ENCODE peak calls at places on chromosomes 6 and 20, in ten cellular contexts. One of them, this sample, is unnamed.

GRCh38 chr6:123127807-123128206 is 131.8 kb downstream of the CLVS2 start:
- DNase-seq in AG09309: no peak
- DNase-seq in coronary artery: no peak
- DNase-seq in lung: no peak
- DNase-seq in B cell: no peak
- DNase-seq in brain microvascular endothelial cell: no peak
- DNase-seq in omental fat pad: no peak
- DNase-seq in astrocyte of the cerebellum: no peak
- DNase-seq in osteoblast: no peak
- DNase-seq in heart left ventricle: no peak
- DNase-seq in this sample: no peak

GRCh38 chr6:33914519-33915120 is 110.8 kb upstream of the MLN start:
- DNase-seq in AG09309: no peak
- DNase-seq in coronary artery: no peak
- DNase-seq in lung: no peak
- DNase-seq in B cell: peak
- DNase-seq in brain microvascular endothelial cell: no peak
- DNase-seq in omental fat pad: no peak
- DNase-seq in astrocyte of the cerebellum: no peak
- DNase-seq in osteoblast: no peak
- DNase-seq in heart left ventricle: no peak
- DNase-seq in this sample: no peak

GRCh38 chr6:141290871-141291270 is 841.9 kb upstream of the GJE1 start:
- DNase-seq in AG09309: no peak
- DNase-seq in coronary artery: no peak
- DNase-seq in lung: no peak
- DNase-seq in B cell: no peak
- DNase-seq in brain microvascular endothelial cell: no peak
- DNase-seq in omental fat pad: no peak
- DNase-seq in astrocyte of the cerebellum: no peak
- DNase-seq in osteoblast: no peak
- DNase-seq in heart left ventricle: no peak
- DNase-seq in this sample: no peak

GRCh38 chr6:32415521-32416019 is 8.6 kb upstream of the BTNL2 start:
- DNase-seq in AG09309: peak
- DNase-seq in coronary artery: peak
- DNase-seq in lung: peak
- DNase-seq in B cell: peak
- DNase-seq in brain microvascular endothelial cell: peak
- DNase-seq in omental fat pad: peak
- DNase-seq in astrocyte of the cerebellum: peak
- DNase-seq in osteoblast: peak
- DNase-seq in heart left ventricle: peak
- DNase-seq in this sample: peak

GRCh38 chr6:47655719-47656595 is 42.4 kb upstream of the ADGRF4 start:
- DNase-seq in AG09309: no peak
- DNase-seq in coronary artery: no peak
- DNase-seq in lung: no peak
- DNase-seq in B cell: no peak
- DNase-seq in brain microvascular endothelial cell: no peak
- DNase-seq in omental fat pad: no peak
- DNase-seq in astrocyte of the cerebellum: no peak
- DNase-seq in osteoblast: no peak
- DNase-seq in heart left ventricle: peak
- DNase-seq in this sample: no peak

GRCh38 chr20:5731753-5732366 is 18.3 kb upstream of the SHLD1 start:
- DNase-seq in AG09309: no peak
- DNase-seq in coronary artery: no peak
- DNase-seq in lung: no peak
- DNase-seq in B cell: no peak
- DNase-seq in brain microvascular endothelial cell: no peak
- DNase-seq in omental fat pad: no peak
- DNase-seq in astrocyte of the cerebellum: no peak
- DNase-seq in osteoblast: no peak
- DNase-seq in heart left ventricle: peak
- DNase-seq in this sample: no peak

GRCh38 chr6:131532476-131533108 is 40.4 kb upstream of the ARG1 start:
- DNase-seq in AG09309: no peak
- DNase-seq in coronary artery: no peak
- DNase-seq in lung: no peak
- DNase-seq in B cell: no peak
- DNase-seq in brain microvascular endothelial cell: no peak
- DNase-seq in omental fat pad: no peak
- DNase-seq in astrocyte of the cerebellum: no peak
- DNase-seq in osteoblast: peak
- DNase-seq in heart left ventricle: no peak
- DNase-seq in this sample: no peak

GRCh38 chr6:149212892-149213786 is 104.4 kb upstream of the TAB2 start:
- DNase-seq in AG09309: no peak
- DNase-seq in coronary artery: no peak
- DNase-seq in lung: no peak
- DNase-seq in B cell: no peak
- DNase-seq in brain microvascular endothelial cell: no peak
- DNase-seq in omental fat pad: no peak
- DNase-seq in astrocyte of the cerebellum: no peak
- DNase-seq in osteoblast: no peak
- DNase-seq in heart left ventricle: no peak
- DNase-seq in this sample: no peak

GRCh38 chr20:45967551-45968080 is 4.4 kb downstream of the ZNF335 start:
- DNase-seq in AG09309: no peak
- DNase-seq in coronary artery: no peak
- DNase-seq in lung: no peak
- DNase-seq in B cell: no peak
- DNase-seq in brain microvascular endothelial cell: no peak
- DNase-seq in omental fat pad: no peak
- DNase-seq in astrocyte of the cerebellum: no peak
- DNase-seq in osteoblast: no peak
- DNase-seq in heart left ventricle: no peak
- DNase-seq in this sample: peak

GRCh38 chr6:87860902-87861301 is 158.9 kb upstream of the AKIRIN2 start:
- DNase-seq in AG09309: no peak
- DNase-seq in coronary artery: no peak
- DNase-seq in lung: no peak
- DNase-seq in B cell: no peak
- DNase-seq in brain microvascular endothelial cell: no peak
- DNase-seq in omental fat pad: no peak
- DNase-seq in astrocyte of the cerebellum: no peak
- DNase-seq in osteoblast: no peak
- DNase-seq in heart left ventricle: no peak
- DNase-seq in this sample: no peak

GRCh38 chr6:33057222-33058150 is 16.0 kb downstream of the HLA-DPA1 start:
- DNase-seq in AG09309: no peak
- DNase-seq in coronary artery: no peak
- DNase-seq in lung: no peak
- DNase-seq in B cell: peak
- DNase-seq in brain microvascular endothelial cell: no peak
- DNase-seq in omental fat pad: no peak
- DNase-seq in astrocyte of the cerebellum: no peak
- DNase-seq in osteoblast: no peak
- DNase-seq in heart left ventricle: no peak
- DNase-seq in this sample: no peak

GRCh38 chr6:33856655-33857054 is 52.9 kb upstream of the MLN start:
- DNase-seq in AG09309: no peak
- DNase-seq in coronary artery: no peak
- DNase-seq in lung: no peak
- DNase-seq in B cell: peak
- DNase-seq in brain microvascular endothelial cell: no peak
- DNase-seq in omental fat pad: no peak
- DNase-seq in astrocyte of the cerebellum: no peak
- DNase-seq in osteoblast: peak
- DNase-seq in heart left ventricle: no peak
- DNase-seq in this sample: no peak

GRCh38 chr6:73985891-73986290 is 289.9 kb downstream of the CD109 start:
- DNase-seq in AG09309: peak
- DNase-seq in coronary artery: no peak
- DNase-seq in lung: no peak
- DNase-seq in B cell: no peak
- DNase-seq in brain microvascular endothelial cell: no peak
- DNase-seq in omental fat pad: no peak
- DNase-seq in astrocyte of the cerebellum: no peak
- DNase-seq in osteoblast: no peak
- DNase-seq in heart left ventricle: no peak
- DNase-seq in this sample: no peak
- TF ChIP-seq CTCF in AG09309: peak
- TF ChIP-seq CTCF in coronary artery: no peak
- TF ChIP-seq CTCF in lung: no peak
- TF ChIP-seq CTCF in B cell: no peak
- TF ChIP-seq CTCF in brain microvascular endothelial cell: peak
- TF ChIP-seq CTCF in omental fat pad: no peak
- TF ChIP-seq CTCF in astrocyte of the cerebellum: no peak
- TF ChIP-seq CTCF in osteoblast: peak
- TF ChIP-seq CTCF in heart left ventricle: no peak
- TF ChIP-seq CTCF in this sample: no peak

DNA sequence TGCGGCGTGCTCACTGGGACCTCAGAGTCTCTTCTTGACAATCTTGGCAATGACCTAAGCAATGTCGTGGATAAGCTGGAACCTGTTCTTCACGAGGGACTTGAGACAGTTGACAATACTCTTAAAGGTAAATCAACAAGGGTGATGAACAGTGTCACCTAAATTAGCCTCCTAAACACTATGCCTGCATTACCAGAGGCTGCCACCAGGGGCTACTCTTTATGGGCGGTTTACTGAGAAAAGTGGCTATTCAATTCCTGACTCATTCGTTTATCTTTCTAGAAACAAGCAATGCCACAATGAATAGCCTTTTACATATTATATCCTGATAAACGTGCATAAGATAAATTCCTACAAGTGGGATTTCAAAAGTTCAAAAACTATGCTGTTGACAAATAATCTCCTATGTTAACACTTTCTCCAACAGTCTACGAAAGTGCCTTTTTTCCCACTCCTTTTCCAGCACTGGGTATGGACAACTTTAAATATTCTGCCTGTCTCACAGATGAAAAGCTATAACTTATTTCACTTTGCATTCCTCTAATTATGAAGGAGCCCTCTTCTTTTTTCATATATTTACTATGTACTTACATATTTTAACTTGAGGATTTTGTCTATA is 1.3 kb downstream of the BPIFA2 start:
- DNase-seq in AG09309: no peak
- DNase-seq in coronary artery: no peak
- DNase-seq in lung: no peak
- DNase-seq in B cell: no peak
- DNase-seq in brain microvascular endothelial cell: peak
- DNase-seq in omental fat pad: no peak
- DNase-seq in astrocyte of the cerebellum: no peak
- DNase-seq in osteoblast: no peak
- DNase-seq in heart left ventricle: no peak
- DNase-seq in this sample: no peak
- TF ChIP-seq CTCF in AG09309: peak
- TF ChIP-seq CTCF in coronary artery: no peak
- TF ChIP-seq CTCF in lung: no peak
- TF ChIP-seq CTCF in B cell: peak
- TF ChIP-seq CTCF in brain microvascular endothelial cell: peak
- TF ChIP-seq CTCF in omental fat pad: no peak
- TF ChIP-seq CTCF in astrocyte of the cerebellum: peak
- TF ChIP-seq CTCF in osteoblast: peak
- TF ChIP-seq CTCF in heart left ventricle: no peak
- TF ChIP-seq CTCF in this sample: peak

GRCh38 chr6:49550413-49551125 is at the start of gene C6orf141:
- DNase-seq in AG09309: no peak
- DNase-seq in coronary artery: no peak
- DNase-seq in lung: peak
- DNase-seq in B cell: peak
- DNase-seq in brain microvascular endothelial cell: no peak
- DNase-seq in omental fat pad: no peak
- DNase-seq in astrocyte of the cerebellum: no peak
- DNase-seq in osteoblast: peak
- DNase-seq in heart left ventricle: no peak
- DNase-seq in this sample: no peak

GRCh38 chr6:49546371-49546770 is 4.1 kb upstream of the C6orf141 start:
- DNase-seq in AG09309: no peak
- DNase-seq in coronary artery: no peak
- DNase-seq in lung: no peak
- DNase-seq in B cell: no peak
- DNase-seq in brain microvascular endothelial cell: no peak
- DNase-seq in omental fat pad: no peak
- DNase-seq in astrocyte of the cerebellum: no peak
- DNase-seq in osteoblast: no peak
- DNase-seq in heart left ventricle: no peak
- DNase-seq in this sample: no peak

GRCh38 chr6:49551126-49551865 is 828 bp downstream of the C6orf141 start:
- DNase-seq in AG09309: no peak
- DNase-seq in coronary artery: no peak
- DNase-seq in lung: no peak
- DNase-seq in B cell: peak
- DNase-seq in brain microvascular endothelial cell: no peak
- DNase-seq in omental fat pad: no peak
- DNase-seq in astrocyte of the cerebellum: no peak
- DNase-seq in osteoblast: no peak
- DNase-seq in heart left ventricle: no peak
- DNase-seq in this sample: no peak

GRCh38 chr6:49549691-49550412 is 616 bp upstream of the C6orf141 start:
- DNase-seq in AG09309: no peak
- DNase-seq in coronary artery: no peak
- DNase-seq in lung: no peak
- DNase-seq in B cell: no peak
- DNase-seq in brain microvascular endothelial cell: no peak
- DNase-seq in omental fat pad: no peak
- DNase-seq in astrocyte of the cerebellum: no peak
- DNase-seq in osteoblast: no peak
- DNase-seq in heart left ventricle: no peak
- DNase-seq in this sample: no peak

DNA sequence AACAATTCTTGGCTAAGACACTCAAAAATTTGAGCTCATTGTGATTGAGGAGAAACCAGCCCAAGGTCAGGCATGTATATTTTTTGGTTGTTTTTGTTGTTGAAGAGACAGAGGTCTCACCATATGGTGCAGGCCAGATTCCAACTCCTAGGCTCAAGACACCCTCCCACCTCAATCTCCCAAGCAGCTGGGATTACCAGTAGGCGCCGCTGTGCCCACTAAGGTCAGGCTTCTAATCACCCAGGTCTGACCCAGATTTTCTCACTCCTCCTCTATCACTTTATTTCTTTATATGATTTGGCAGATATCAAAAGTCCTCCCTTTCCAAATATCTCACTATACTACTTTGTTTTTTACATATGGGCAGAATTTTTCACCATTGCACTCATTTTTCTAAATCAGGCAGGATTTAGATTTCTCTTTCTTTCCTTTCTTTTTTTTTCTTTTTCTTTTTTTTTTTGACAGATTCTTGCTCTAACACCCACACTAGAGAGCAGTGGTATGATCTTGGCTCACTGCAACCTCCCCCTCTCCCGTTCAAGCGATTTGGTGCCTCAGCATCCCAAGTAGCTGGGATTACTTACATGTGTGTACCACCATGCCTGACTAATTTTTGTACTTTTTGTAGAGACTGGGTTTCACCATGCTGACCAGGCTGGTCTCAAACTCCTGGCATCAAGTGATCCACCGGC is 1.7 kb upstream of the C6orf141 start:
- DNase-seq in AG09309: no peak
- DNase-seq in coronary artery: no peak
- DNase-seq in lung: no peak
- DNase-seq in B cell: no peak
- DNase-seq in brain microvascular endothelial cell: no peak
- DNase-seq in omental fat pad: no peak
- DNase-seq in astrocyte of the cerebellum: no peak
- DNase-seq in osteoblast: no peak
- DNase-seq in heart left ventricle: no peak
- DNase-seq in this sample: no peak
- TF ChIP-seq CTCF in AG09309: no peak
- TF ChIP-seq CTCF in coronary artery: no peak
- TF ChIP-seq CTCF in lung: no peak
- TF ChIP-seq CTCF in B cell: no peak
- TF ChIP-seq CTCF in brain microvascular endothelial cell: no peak
- TF ChIP-seq CTCF in omental fat pad: no peak
- TF ChIP-seq CTCF in astrocyte of the cerebellum: no peak
- TF ChIP-seq CTCF in osteoblast: no peak
- TF ChIP-seq CTCF in heart left ventricle: no peak
- TF ChIP-seq CTCF in this sample: no peak

GRCh38 chr6:56727097-56727845 is 84.6 kb upstream of the DST start:
- DNase-seq in AG09309: peak
- DNase-seq in coronary artery: no peak
- DNase-seq in lung: no peak
- DNase-seq in B cell: no peak
- DNase-seq in brain microvascular endothelial cell: peak
- DNase-seq in omental fat pad: no peak
- DNase-seq in astrocyte of the cerebellum: no peak
- DNase-seq in osteoblast: no peak
- DNase-seq in heart left ventricle: no peak
- DNase-seq in this sample: no peak
- TF ChIP-seq CTCF in AG09309: no peak
- TF ChIP-seq CTCF in coronary artery: no peak
- TF ChIP-seq CTCF in lung: no peak
- TF ChIP-seq CTCF in B cell: no peak
- TF ChIP-seq CTCF in brain microvascular endothelial cell: no peak
- TF ChIP-seq CTCF in omental fat pad: no peak
- TF ChIP-seq CTCF in astrocyte of the cerebellum: no peak
- TF ChIP-seq CTCF in osteoblast: no peak
- TF ChIP-seq CTCF in heart left ventricle: no peak
- TF ChIP-seq CTCF in this sample: no peak